ENCODE peak calls at places on chromosome 22, in four cellular contexts. G, E, U and Y are unnamed samples.

GRCh38 chr22:30116362-30117117 is 36.3 kb downstream of the HORMAD2 start:
- DNase-seq in G (no peak), E (peak), U (peak), Y (peak)

GRCh38 chr22:27629908-27630733 is 171.4 kb downstream of the MN1 start:
- DNase-seq in G (peak), E (no peak), U (no peak), Y (no peak)

GRCh38 chr22:24440718-24441405 is 13.5 kb downstream of the ADORA2A start:
- DNase-seq in G (no peak), E (no peak), U (no peak), Y (no peak)

GRCh38 chr22:41302016-41302767 is 867 bp downstream of the ZC3H7B start:
- DNase-seq in G (peak), E (no peak), U (no peak), Y (peak)

GRCh38 chr22:35257002-35257320 is 332 bp upstream of the HMGXB4 start:
- DNase-seq in G (no peak), E (no peak), U (no peak), Y (no peak)

GRCh38 chr22:21951931-21952465 is 650 bp downstream of the PPM1F start:
- DNase-seq in G (peak), E (peak), U (peak), Y (peak)

GRCh38 chr22:46613606-46613997 is 6.6 kb upstream of the GRAMD4 start:
- DNase-seq in G (peak), E (no peak), U (no peak), Y (no peak)

GRCh38 chr22:47092896-47093311 is 330.5 kb downstream of the TBC1D22A start:
- DNase-seq in G (no peak), E (peak), U (peak), Y (peak)

GRCh38 chr22:17121235-17122195 is at the start of gene TMEM121B:
- DNase-seq in G (peak), E (peak), U (peak), Y (peak)

GRCh38 chr22:46003271-46004091 is 26.5 kb upstream of the WNT7B start:
- DNase-seq in G (no peak), E (no peak), U (no peak), Y (no peak)

GRCh38 chr22:41782316-41782715 is 18.2 kb upstream of the CCDC134 start:
- DNase-seq in G (no peak), E (no peak), U (no peak), Y (no peak)

GRCh38 chr22:48301421-48301820 is 1526.3 kb downstream of the BRD1 start:
- DNase-seq in G (no peak), E (no peak), U (no peak), Y (no peak)

GRCh38 chr22:34669001-34669400 is 397.0 kb upstream of the ISX start:
- DNase-seq in G (no peak), E (peak), U (no peak), Y (no peak)

GRCh38 chr22:47225931-47226633 is 463.6 kb downstream of the TBC1D22A start:
- DNase-seq in G (no peak), E (no peak), U (no peak), Y (no peak)

GRCh38 chr22:37623075-37624016 is 14.7 kb downstream of the GGA1 start:
- DNase-seq in G (peak), E (peak), U (peak), Y (peak)

GRCh38 chr22:47628477-47629272 is 866.2 kb downstream of the TBC1D22A start:
- DNase-seq in G (no peak), E (no peak), U (no peak), Y (no peak)

GRCh38 chr22:37892566-37893338 is 13.3 kb upstream of the MICALL1 start:
- DNase-seq in G (no peak), E (peak), U (no peak), Y (peak)

GRCh38 chr22:35299217-35299716 is 427 bp upstream of the TOM1 start:
- DNase-seq in G (no peak), E (peak), U (peak), Y (peak)

GRCh38 chr22:34502821-34503220 is 563.1 kb upstream of the ISX start:
- DNase-seq in G (no peak), E (no peak), U (no peak), Y (no peak)

GRCh38 chr22:47178339-47178738 is 415.9 kb downstream of the TBC1D22A start:
- DNase-seq in G (no peak), E (no peak), U (no peak), Y (no peak)

GRCh38 chr22:17091851-17092250 is 7.1 kb downstream of the IL17RA start:
- DNase-seq in G (no peak), E (no peak), U (no peak), Y (no peak)

GRCh38 chr22:22546490-22546889 is 12.6 kb downstream of the PRAME start:
- DNase-seq in G (no peak), E (peak), U (no peak), Y (no peak)

DNA sequence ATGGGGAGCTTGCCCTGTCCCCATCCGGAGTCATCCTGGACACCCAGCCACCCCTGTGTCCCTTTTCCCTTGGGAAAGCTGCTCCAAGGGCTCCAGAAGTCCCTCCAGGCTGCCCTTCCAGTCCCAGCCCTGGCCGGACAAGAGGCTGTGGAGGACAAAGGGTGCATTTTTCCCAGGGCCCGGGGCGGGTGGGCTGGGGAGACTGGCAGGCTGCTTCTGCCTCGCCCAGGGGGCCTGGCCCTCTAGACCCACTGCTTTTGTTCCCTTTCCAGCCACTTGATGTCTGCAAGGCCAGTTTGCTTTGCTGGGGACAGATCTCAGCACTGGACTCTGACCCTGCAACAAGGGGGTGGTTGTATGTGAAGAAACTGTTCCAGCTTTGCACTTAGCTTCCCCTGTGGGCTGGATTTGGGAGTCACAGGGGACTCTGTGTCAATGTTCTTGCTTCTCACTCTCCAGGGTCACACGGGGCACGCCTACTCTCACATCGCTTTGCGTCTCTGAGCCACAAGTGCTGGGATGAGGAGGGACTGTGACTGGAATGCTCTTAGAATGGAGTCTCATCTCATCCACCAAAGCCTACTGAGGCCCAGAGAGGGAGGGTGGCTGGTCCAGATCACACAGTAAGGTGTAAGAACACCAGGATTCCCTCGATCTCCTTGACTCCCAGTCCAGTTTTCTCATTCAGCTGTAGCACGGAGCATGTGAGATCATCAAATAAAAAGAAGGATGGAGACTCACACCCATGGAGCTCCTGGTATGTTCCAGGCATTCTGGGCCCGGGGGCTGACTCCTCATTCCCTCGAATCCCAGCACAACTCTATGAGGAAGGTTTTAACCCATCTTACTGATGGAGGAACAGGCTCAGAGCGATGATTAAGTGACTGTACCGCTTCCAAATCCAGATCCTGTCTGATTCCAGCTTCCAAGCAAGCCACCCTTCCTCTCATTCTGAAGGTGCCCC is 59.9 kb downstream of the FBXO7 start:
- DNase-seq in G (no peak), E (peak), U (no peak), Y (peak)
- TF ChIP-seq CTCF in G (no peak), E (no peak), U (no peak), Y (no peak)

GRCh38 chr22:38981005-38981658 is 1.0 kb upstream of the APOBEC3B start:
- DNase-seq in G (no peak), E (peak), U (no peak), Y (peak)
- TF ChIP-seq CTCF in G (no peak), E (peak), U (peak), Y (peak)

GRCh38 chr22:49638001-49638400 is 189.7 kb downstream of the BRD1 start:
- DNase-seq in G (no peak), E (no peak), U (no peak), Y (no peak)
- TF ChIP-seq CTCF in G (no peak), E (no peak), U (no peak), Y (no peak)

GRCh38 chr22:20154602-20155183 is 3.8 kb upstream of the CCDC188 start:
- DNase-seq in G (no peak), E (no peak), U (no peak), Y (no peak)
- TF ChIP-seq CTCF in G (no peak), E (no peak), U (no peak), Y (no peak)

GRCh38 chr22:26131755-26132154 is 37.5 kb upstream of the SEZ6L start:
- DNase-seq in G (no peak), E (no peak), U (no peak), Y (no peak)

GRCh38 chr22:26139320-26139719 is 29.9 kb upstream of the SEZ6L start:
- DNase-seq in G (no peak), E (no peak), U (no peak), Y (no peak)

DNA sequence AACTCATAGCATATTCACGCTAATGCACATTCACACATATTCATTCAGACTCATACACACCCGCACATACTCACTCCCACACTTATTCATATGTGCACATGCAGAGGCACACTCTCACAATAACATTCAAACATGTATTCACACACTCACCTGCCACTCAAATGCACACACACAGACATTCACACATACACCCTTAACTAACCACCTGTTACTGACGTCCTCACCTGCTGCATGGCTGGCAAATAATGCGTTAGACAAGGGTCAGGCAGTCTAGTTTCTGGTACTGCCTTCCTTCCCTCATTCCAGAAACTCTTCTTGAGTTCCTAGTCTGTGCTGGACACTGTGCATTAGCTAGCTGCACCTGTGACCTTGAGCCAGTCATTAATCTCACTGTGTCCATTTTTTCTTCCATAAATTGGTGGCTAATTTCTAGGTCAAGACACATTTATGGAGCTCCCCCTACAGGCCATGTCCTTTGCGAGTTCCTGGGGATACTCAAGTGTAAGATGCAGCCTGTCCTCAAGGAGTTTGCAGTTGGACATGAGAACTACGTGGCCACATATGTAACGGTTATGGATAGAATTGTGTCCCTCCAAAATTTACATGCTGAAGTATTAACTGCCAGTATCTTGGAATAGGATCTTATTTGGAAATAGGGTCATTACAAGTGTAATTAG is 34.5 kb upstream of the SEZ6L start:
- DNase-seq in G (no peak), E (no peak), U (no peak), Y (no peak)
- TF ChIP-seq CTCF in G (peak), E (no peak), U (peak), Y (no peak)

DNA sequence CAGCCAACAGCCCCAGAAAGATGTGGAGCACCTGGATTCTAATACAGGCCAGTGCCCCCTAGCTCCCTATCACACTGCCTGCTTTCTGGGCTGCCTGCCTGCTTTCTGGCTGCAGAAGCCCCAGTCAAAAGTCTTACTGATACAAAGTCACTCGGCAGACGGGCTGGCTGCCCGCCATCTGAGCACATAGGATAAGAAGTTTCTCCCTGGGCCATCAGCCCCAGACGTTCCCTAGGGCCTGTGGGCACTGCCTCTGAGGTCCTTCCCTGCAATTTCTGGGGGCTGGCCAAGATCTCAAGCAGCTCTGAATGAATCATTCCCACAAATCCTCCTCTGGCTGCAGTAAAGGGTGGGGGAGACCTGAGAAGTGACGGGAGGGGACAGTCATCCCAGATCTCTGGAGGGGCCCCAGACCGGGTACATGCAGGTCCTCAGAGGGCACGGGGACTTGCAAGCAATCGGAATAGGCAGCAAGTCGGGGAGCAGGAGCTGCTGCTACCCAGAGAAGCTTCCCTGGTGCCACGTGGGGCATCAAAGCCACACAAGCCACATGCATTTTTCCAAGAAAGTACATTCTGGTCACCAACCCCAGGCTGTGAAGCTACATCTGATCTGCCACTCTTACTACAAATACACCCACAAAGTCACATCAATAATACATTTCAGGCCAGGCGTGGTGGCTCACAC is 4.7 kb downstream of the TPST2 start:
- DNase-seq in G (no peak), E (peak), U (peak), Y (peak)
- TF ChIP-seq CTCF in G (no peak), E (peak), U (peak), Y (peak)